ENCODE peak calls at places on chromosomes 2 and 18, in seven cellular contexts. I is K562, S is transverse colon, R is cardiac muscle cell, N is gastrocnemius medialis, M is BE2C, U is body of pancreas. O is an unnamed sample.

GRCh38 chr18:78240091-78240490 is 739.5 kb upstream of the SALL3 start:
- DNase-seq in I (no peak), S (no peak), R (no peak), N (no peak), M (no peak), U (no peak), O (no peak)

GRCh38 chr2:228646061-228646460 is 464.6 kb upstream of the SPHKAP start:
- DNase-seq in I (no peak), S (no peak), R (no peak), N (no peak), M (no peak), U (no peak), O (no peak)

GRCh38 chr2:189024861-189025618 is 50.9 kb downstream of the COL3A1 start:
- DNase-seq in I (peak; percentile 5), S (no peak), R (no peak), N (no peak), M (peak; percentile 5), U (no peak), O (no peak)

GRCh38 chr18:74289137-74289536 is 2.6 kb downstream of the CYB5A start:
- DNase-seq in I (no peak), S (no peak), R (no peak), N (no peak), M (no peak), U (no peak), O (no peak)

GRCh38 chr2:45241061-45241561 is 231.9 kb upstream of the SIX2 start:
- DNase-seq in I (no peak), S (no peak), R (no peak), N (no peak), M (no peak), U (no peak), O (no peak)

GRCh38 chr18:58373486-58373885 is 255.4 kb downstream of the ALPK2 start:
- DNase-seq in I (no peak), S (no peak), R (no peak), N (no peak), M (no peak), U (no peak), O (no peak)

GRCh38 chr2:207252979-207253640 is 87.4 kb upstream of the KLF7 start:
- DNase-seq in I (no peak), S (no peak), R (no peak), N (no peak), M (peak; percentile 87), U (no peak), O (no peak)

GRCh38 chr18:54117853-54118773 is 106.4 kb downstream of the MBD2 start:
- DNase-seq in I (no peak), S (no peak), R (no peak), N (no peak), M (no peak), U (peak; percentile 44), O (no peak)

GRCh38 chr2:63999049-63999448 is 20.2 kb downstream of the VPS54 start:
- DNase-seq in I (no peak), S (no peak), R (no peak), N (no peak), M (no peak), U (no peak), O (no peak)
- H3K9me3 ChIP-seq in I (no peaks in the 10 kb centered on the region), S (no peaks in the 10 kb centered on the region), R (no peaks in the 10 kb centered on the region), N (no peaks in the 10 kb centered on the region), M (no peaks in the 10 kb centered on the region), U (no peaks in the 10 kb centered on the region), O (no peaks in the 10 kb centered on the region)

GRCh38 chr2:819121-819520 is 131.5 kb upstream of the SNTG2 start:
- DNase-seq in I (no peak), S (no peak), R (no peak), N (no peak), M (no peak), U (no peak), O (no peak)

GRCh38 chr2:818233-818632 is 132.4 kb upstream of the SNTG2 start:
- DNase-seq in I (no peak), S (no peak), R (no peak), N (no peak), M (no peak), U (no peak), O (no peak)

GRCh38 chr2:821546-821945 is 129.1 kb upstream of the SNTG2 start:
- DNase-seq in I (no peak), S (no peak), R (no peak), N (no peak), M (no peak), U (no peak), O (no peak)

GRCh38 chr2:817616-818015 is 133.0 kb upstream of the SNTG2 start:
- DNase-seq in I (no peak), S (no peak), R (no peak), N (no peak), M (no peak), U (no peak), O (no peak)

GRCh38 chr2:816278-816677 is 134.4 kb upstream of the SNTG2 start:
- DNase-seq in I (no peak), S (no peak), R (no peak), N (no peak), M (no peak), U (no peak), O (no peak)
- H3K9me3 ChIP-seq in I (no peaks in the 10 kb centered on the region), S (no peaks in the 10 kb centered on the region), R (no peaks in the 10 kb centered on the region), N (no peaks in the 10 kb centered on the region), M (no peaks in the 10 kb centered on the region), U (no peaks in the 10 kb centered on the region), O (no peaks in the 10 kb centered on the region)

GRCh38 chr2:204964413-204964812 is 419.1 kb downstream of the PARD3B start:
- DNase-seq in I (no peak), S (no peak), R (no peak), N (no peak), M (no peak), U (no peak), O (no peak)
- H3K9me3 ChIP-seq in I (no peaks in the 10 kb centered on the region), S (no peaks in the 10 kb centered on the region), R (no peaks in the 10 kb centered on the region), N (no peaks in the 10 kb centered on the region), M (no peaks in the 10 kb centered on the region), U (no peaks in the 10 kb centered on the region), O (no peaks in the 10 kb centered on the region)

DNA sequence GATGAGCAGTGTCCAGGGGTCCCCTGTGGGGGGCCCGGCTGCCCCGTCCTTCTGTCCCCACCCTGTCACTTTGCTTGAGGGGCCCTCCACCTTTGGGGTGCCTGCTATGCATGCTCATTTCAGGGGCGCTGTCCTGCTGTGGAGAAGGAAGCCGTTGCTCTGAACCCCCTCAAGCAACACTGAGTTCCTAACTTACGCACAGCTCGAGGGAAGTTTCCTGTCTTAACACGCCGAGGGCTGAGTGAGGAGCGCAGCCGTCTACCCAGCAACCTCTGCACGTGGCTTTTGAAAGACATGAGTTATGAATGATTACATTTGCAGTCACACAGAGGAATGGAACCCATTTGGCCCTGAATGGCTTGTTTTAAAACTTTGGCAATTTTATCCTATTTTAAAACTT is 14.0 kb downstream of the RAMP1 start:
- DNase-seq in I (no peak), S (no peak), R (no peak), N (no peak), M (no peak), U (no peak), O (no peak)
- H3K9me3 ChIP-seq in I (no peaks in the 10 kb centered on the region), S (no peaks in the 10 kb centered on the region), R (no peaks in the 10 kb centered on the region), N (no peaks in the 10 kb centered on the region), M (no peaks in the 10 kb centered on the region), U (no peaks in the 10 kb centered on the region), O (no peaks in the 10 kb centered on the region)

DNA sequence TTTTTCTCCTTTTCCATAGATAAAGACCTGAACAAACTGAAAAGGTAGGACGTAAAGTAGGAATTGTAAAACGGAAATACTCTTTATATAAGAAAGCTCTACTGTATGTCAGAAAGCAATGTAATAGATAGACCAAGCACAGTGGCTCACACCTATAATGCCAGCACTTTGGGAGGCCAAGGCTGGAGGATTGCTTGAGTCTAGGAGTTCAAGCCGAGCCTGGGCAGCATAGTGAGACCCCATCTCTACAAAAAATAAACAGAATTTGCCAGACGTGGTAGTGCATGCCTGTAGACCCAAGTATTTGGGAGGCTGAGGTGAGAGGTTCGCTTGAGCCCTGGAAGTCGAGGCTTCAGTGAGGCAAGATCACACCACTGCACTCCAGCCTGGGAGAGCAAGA is 7.6 kb downstream of the ZNF397 start:
- DNase-seq in I (no peak), S (no peak), R (no peak), N (no peak), M (no peak), U (no peak), O (no peak)
- H3K9me3 ChIP-seq in I (peaks cover 9% of the 10 kb centered on the region), S (no peaks in the 10 kb centered on the region), R (no peaks in the 10 kb centered on the region), N (no peaks in the 10 kb centered on the region), M (no peaks in the 10 kb centered on the region), U (peaks cover 3% of the 10 kb centered on the region), O (no peaks in the 10 kb centered on the region)

DNA sequence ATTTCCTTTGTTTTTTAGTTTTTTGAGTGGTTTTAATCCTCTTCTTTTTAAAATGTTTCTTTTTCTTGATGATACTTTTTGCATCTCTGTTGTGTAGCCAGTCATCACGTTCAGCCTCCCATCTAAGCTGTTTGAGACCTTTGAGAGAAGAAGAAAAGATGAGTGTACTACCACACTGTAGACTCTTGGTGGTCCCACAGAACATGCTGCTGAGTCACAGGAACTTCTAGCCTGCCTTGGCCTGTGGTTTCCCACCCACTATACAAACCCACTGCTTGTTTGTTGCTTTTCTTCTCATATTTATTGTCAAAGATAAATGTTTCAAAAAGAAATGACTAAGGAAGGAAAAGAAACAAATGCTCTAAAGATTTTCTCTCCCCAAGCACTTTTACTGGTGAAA is 5.5 kb downstream of the CEBPZOS start:
- DNase-seq in I (peak; percentile 14), S (no peak), R (no peak), N (no peak), M (no peak), U (no peak), O (no peak)
- H3K9me3 ChIP-seq in I (peaks cover 13% of the 10 kb centered on the region), S (no peaks in the 10 kb centered on the region), R (no peaks in the 10 kb centered on the region), N (no peaks in the 10 kb centered on the region), M (peaks cover 7% of the 10 kb centered on the region), U (peaks cover 6% of the 10 kb centered on the region), O (no peaks in the 10 kb centered on the region)

O was measured in colonic mucosa.